ENCODE peak calls at places on chromosomes 16 and 17, in seven cellular contexts. Y is cardiac muscle cell, D is PC-3, C is neural progenitor cell, O is psoas muscle, S is heart left ventricle, P is Caco-2. J is an unnamed sample.
A peak's percentile ranks its signal among the peaks of the same experiment; 100 is the strongest.

GRCh38 chr17:43671075-43671692 is 9.5 kb upstream of the MEOX1 start:
- DNase-seq in Y (no peak), D (peak; percentile 60), C (no peak), O (no peak), S (peak; percentile 14), P (peak; percentile 79), J (no peak)

GRCh38 chr17:21493993-21494392 is 117.8 kb downstream of the KCNJ12 start:
- DNase-seq in Y (no peak), D (no peak), C (no peak), O (no peak), S (no peak), P (no peak), J (no peak)

GRCh38 chr16:30741461-30741914 is 6.7 kb upstream of the PHKG2 start:
- DNase-seq in Y (peak; percentile 64), D (peak; percentile 95), C (no peak), O (no peak), S (no peak), P (peak; percentile 63), J (peak; percentile 100)

GRCh38 chr17:37816951-37817350 is 72.1 kb upstream of the HNF1B start:
- DNase-seq in Y (no peak), D (no peak), C (no peak), O (no peak), S (no peak), P (no peak), J (peak; percentile 8)

GRCh38 chr16:12646490-12647274 is 157.0 kb downstream of the CPPED1 start:
- DNase-seq in Y (no peak), D (no peak), C (no peak), O (no peak), S (no peak), P (no peak), J (no peak)

GRCh38 chr17:61362396-61362795 is 37.2 kb upstream of the TBX2 start:
- DNase-seq in Y (no peak), D (no peak), C (no peak), O (no peak), S (no peak), P (no peak), J (no peak)

GRCh38 chr17:33725675-33726271 is 432.7 kb upstream of the ASIC2 start:
- DNase-seq in Y (peak; percentile 60), D (peak; percentile 31), C (peak; percentile 74), O (no peak), S (no peak), P (peak; percentile 48), J (peak; percentile 6)

GRCh38 chr16:53913082-53913870 is 209.3 kb downstream of the FTO start:
- DNase-seq in Y (no peak), D (peak; percentile 35), C (no peak), O (no peak), S (no peak), P (no peak), J (peak; percentile 75)

GRCh38 chr17:19979917-19980770 is 2.5 kb upstream of the AKAP10 start:
- DNase-seq in Y (no peak), D (no peak), C (peak; percentile 78), O (peak; percentile 67), S (peak; percentile 83), P (no peak), J (no peak)

GRCh38 chr17:71163121-71163812 is 957.6 kb upstream of the SOX9 start:
- DNase-seq in Y (no peak), D (peak; percentile 81), C (no peak), O (no peak), S (no peak), P (no peak), J (peak; percentile 15)

GRCh38 chr16:23679274-23679985 is 741 bp downstream of the PLK1 start:
- DNase-seq in Y (peak; percentile 43), D (peak; percentile 37), C (peak; percentile 50), O (no peak), S (no peak), P (peak; percentile 69), J (peak; percentile 42)

GRCh38 chr17:5919104-5919503 is 151.1 kb upstream of the WSCD1 start:
- DNase-seq in Y (no peak), D (no peak), C (peak; percentile 34), O (no peak), S (no peak), P (no peak), J (no peak)

GRCh38 chr16:84738255-84739038 is 38.6 kb downstream of the USP10 start:
- DNase-seq in Y (peak; percentile 84), D (peak; percentile 80), C (peak; percentile 87), O (peak; percentile 79), S (peak; percentile 76), P (peak; percentile 82), J (peak; percentile 77)

GRCh38 chr16:85449885-85450245 is 163.3 kb upstream of the GSE1 start:
- DNase-seq in Y (no peak), D (no peak), C (no peak), O (no peak), S (no peak), P (no peak), J (no peak)

GRCh38 chr17:6498798-6499540 is 54.7 kb downstream of the PIMREG start:
- DNase-seq in Y (no peak), D (no peak), C (no peak), O (no peak), S (no peak), P (no peak), J (no peak)

GRCh38 chr17:31489295-31490018 is 98.0 kb downstream of the RAB11FIP4 start:
- DNase-seq in Y (no peak), D (peak; percentile 6), C (peak; percentile 62), O (peak; percentile 23), S (peak; percentile 33), P (peak; percentile 99), J (peak; percentile 63)

GRCh38 chr16:8848939-8849391 is 19.8 kb downstream of the CARHSP1 start:
- DNase-seq in Y (no peak), D (peak; percentile 63), C (no peak), O (no peak), S (no peak), P (no peak), J (peak; percentile 67)

GRCh38 chr17:69779378-69780214 is 295.4 kb upstream of the KCNJ16 start:
- DNase-seq in Y (no peak), D (peak; percentile 91), C (no peak), O (no peak), S (no peak), P (no peak), J (peak; percentile 95)

GRCh38 chr16:9528680-9529079 is 437.2 kb downstream of the HAPSTR1 start:
- DNase-seq in Y (no peak), D (no peak), C (no peak), O (no peak), S (no peak), P (no peak), J (no peak)

DNA sequence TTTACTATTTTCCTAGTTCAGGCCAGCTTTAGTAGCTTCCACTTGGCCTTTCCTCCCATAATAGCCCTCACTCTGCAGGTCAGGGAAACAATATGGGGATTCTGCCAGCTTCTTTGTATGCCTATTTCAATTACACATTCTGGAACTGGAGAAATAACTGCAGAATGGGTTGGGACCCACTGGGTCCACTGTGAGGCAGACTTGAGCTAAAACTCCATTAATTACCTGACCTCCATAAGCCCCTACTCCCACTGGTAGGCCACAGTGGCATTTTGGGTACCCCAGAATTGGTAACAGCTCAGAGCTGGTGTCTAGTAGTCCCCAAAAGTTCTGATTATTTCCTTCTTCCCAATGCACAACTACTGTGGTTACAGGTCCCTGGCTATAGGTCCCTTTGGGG is 16.7 kb upstream of the TENT4B start:
- DNase-seq in Y (no peak), D (no peak), C (no peak), O (no peak), S (no peak), P (no peak), J (no peak)
- TF ChIP-seq CTCF in Y (peak; percentile 16), D (no peak), C (peak; percentile 30), O (no peak), S (no peak), P (no peak), J (no peak)

DNA sequence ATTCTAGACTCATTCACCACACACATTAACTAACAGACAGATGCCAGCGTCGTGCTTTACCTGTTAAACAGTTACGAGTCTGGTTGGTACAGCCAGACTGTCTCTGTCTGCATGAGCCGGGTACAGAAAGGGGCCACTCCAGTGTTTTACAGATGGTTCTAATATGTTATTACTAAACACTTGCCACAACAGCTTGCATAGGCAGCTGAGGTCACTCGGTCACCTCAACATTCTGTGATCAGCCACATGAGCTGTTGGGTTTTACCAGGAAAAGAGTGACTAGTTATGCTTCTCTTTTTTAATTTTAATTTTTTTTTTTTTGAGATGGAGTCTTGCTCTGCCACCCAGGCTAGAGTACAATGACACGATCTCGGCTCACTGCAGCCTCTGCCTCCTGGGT is 25.2 kb downstream of the CD300A start:
- DNase-seq in Y (no peak), D (no peak), C (no peak), O (no peak), S (no peak), P (no peak), J (no peak)
- H3K27me3 ChIP-seq in Y (no peaks in the 10 kb centered on the region), D (peaks cover 14% of the 10 kb centered on the region), C (no peaks in the 10 kb centered on the region), O (no peaks in the 10 kb centered on the region), S (no peaks in the 10 kb centered on the region), P (no peaks in the 10 kb centered on the region), J (peaks cover 1% of the 10 kb centered on the region)

GRCh38 chr16:64989050-64989449 is 132.8 kb downstream of the CDH11 start:
- DNase-seq in Y (no peak), D (no peak), C (no peak), O (no peak), S (no peak), P (no peak), J (no peak)

GRCh38 chr16:64981568-64982281 is 140.1 kb downstream of the CDH11 start:
- DNase-seq in Y (no peak), D (no peak), C (no peak), O (no peak), S (no peak), P (no peak), J (no peak)

GRCh38 chr16:64983226-64983625 is 138.6 kb downstream of the CDH11 start:
- DNase-seq in Y (no peak), D (no peak), C (no peak), O (no peak), S (no peak), P (no peak), J (no peak)

GRCh38 chr16:64982581-64982980 is 139.3 kb downstream of the CDH11 start:
- DNase-seq in Y (no peak), D (no peak), C (no peak), O (no peak), S (no peak), P (no peak), J (no peak)

GRCh38 chr16:64983983-64984382 is 137.9 kb downstream of the CDH11 start:
- DNase-seq in Y (peak; percentile 87), D (peak; percentile 44), C (peak; percentile 74), O (no peak), S (peak; percentile 61), P (peak; percentile 43), J (peak; percentile 66)
- TF ChIP-seq CTCF in Y (peak; percentile 76), D (peak; percentile 69), C (peak; percentile 76), O (peak; percentile 26), S (peak; percentile 38), P (peak; percentile 67), J (peak; percentile 74)

DNA sequence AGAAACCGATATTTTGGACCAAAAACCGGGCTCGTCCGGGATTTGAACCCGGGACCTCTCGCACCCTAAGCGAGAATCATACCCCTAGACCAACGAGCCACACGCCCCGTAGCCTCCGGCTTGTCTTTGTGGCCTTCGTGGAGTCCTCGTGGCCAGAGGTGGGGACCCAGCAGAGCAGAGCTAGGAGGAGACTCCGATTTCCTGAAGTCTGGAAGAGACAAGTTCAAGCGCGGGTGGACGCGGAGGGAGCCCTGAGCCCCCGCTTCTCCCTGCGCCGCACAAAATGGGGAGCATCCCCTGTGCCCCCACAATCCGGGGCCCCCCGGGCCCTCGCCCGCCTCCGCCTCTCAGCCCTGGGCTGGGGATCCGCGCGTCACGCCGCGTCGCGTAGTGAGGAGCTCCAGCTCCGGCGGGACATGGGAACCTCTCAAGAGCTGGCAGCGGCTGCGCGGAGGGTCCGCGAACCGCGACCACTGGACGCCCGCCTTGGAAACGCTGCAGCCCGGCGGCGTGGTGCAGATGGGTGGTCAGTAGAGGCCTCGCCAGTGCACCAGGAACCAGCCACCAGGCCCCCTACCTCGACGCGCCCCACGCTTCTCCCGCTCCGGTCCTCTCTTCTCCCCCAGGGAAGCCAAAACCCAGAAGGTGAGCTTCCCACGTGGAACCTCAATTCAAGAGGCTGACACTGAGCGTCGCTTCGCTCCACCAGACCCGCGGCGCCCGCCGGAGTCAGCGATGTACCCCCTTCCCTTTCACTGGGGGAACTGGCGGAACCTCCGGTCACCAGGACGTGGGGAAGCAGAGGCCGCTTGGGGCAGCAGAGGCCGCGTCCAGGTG is 5.2 kb upstream of the OR1F1 start:
- DNase-seq in Y (peak; percentile 47), D (peak; percentile 52), C (peak; percentile 73), O (no peak), S (no peak), P (no peak), J (peak; percentile 59)
- H3K27me3 ChIP-seq in Y (peaks cover 98% of the 10 kb centered on the region), D (no peaks in the 10 kb centered on the region), C (peaks cover 98% of the 10 kb centered on the region), O (no peaks in the 10 kb centered on the region), S (peaks cover 95% of the 10 kb centered on the region), P (no peaks in the 10 kb centered on the region), J (no peaks in the 10 kb centered on the region)